ENCODE peak calls at places on chromosome 13, in eight cellular contexts. P is ascending aorta; J is Peyer's patch; M is naive thymus-derived CD4-positive, alpha-beta T cell; D is neural progenitor cell; U is neuronal stem cell; S is tibial nerve; O is cardiac muscle cell. I is an unnamed sample.
A peak's percentile ranks its signal among the peaks of the same experiment; 100 is the strongest.

GRCh38 chr13:27266937-27267336 is 3.7 kb upstream of the RASL11A start:
- DNase-seq in P (no peak), J (no peak), M (no peak), D (no peak), U (no peak), S (no peak), O (peak; percentile 86), I (no peak)

GRCh38 chr13:84439108-84439507 is 556.8 kb upstream of the SLITRK1 start:
- DNase-seq in P (no peak), J (no peak), M (no peak), D (no peak), U (no peak), S (no peak), O (peak; percentile 32), I (no peak)

GRCh38 chr13:41546372-41547252 is 89.3 kb downstream of the RGCC start:
- DNase-seq in P (no peak), J (no peak), M (no peak), D (no peak), U (no peak), S (no peak), O (peak; percentile 36), I (no peak)

GRCh38 chr13:76976488-76976887 is 15.4 kb upstream of the CLN5 start:
- DNase-seq in P (no peak), J (no peak), M (no peak), D (no peak), U (no peak), S (no peak), O (no peak), I (no peak)

GRCh38 chr13:51584731-51585191 is 499 bp downstream of the WDFY2 start:
- DNase-seq in P (no peak), J (peak; percentile 61), M (peak; percentile 77), D (peak; percentile 84), U (peak; percentile 72), S (peak; percentile 32), O (peak; percentile 58), I (peak; percentile 55)

GRCh38 chr13:73939071-73939380 is 195.2 kb downstream of the KLF12 start:
- DNase-seq in P (no peak), J (no peak), M (no peak), D (no peak), U (no peak), S (no peak), O (no peak), I (no peak)

GRCh38 chr13:26821766-26822165 is 61.2 kb upstream of the GPR12 start:
- DNase-seq in P (no peak), J (no peak), M (no peak), D (no peak), U (no peak), S (no peak), O (no peak), I (no peak)

GRCh38 chr13:100957741-100958140 is 283.1 kb upstream of the TMTC4 start:
- DNase-seq in P (no peak), J (no peak), M (no peak), D (no peak), U (no peak), S (no peak), O (no peak), I (no peak)

GRCh38 chr13:96141032-96141431 is 51.1 kb downstream of the HS6ST3 start:
- DNase-seq in P (no peak), J (no peak), M (no peak), D (peak; percentile 67), U (no peak), S (no peak), O (peak; percentile 35), I (no peak)

GRCh38 chr13:47256618-47257017 is 359.8 kb upstream of the HTR2A start:
- DNase-seq in P (no peak), J (no peak), M (no peak), D (no peak), U (no peak), S (no peak), O (peak; percentile 74), I (no peak)

GRCh38 chr13:74084375-74084902 is 49.8 kb downstream of the KLF12 start:
- DNase-seq in P (no peak), J (no peak), M (no peak), D (no peak), U (no peak), S (no peak), O (no peak), I (no peak)

GRCh38 chr13:91166714-91167511 is 180.6 kb upstream of the MIR17HG start:
- DNase-seq in P (no peak), J (no peak), M (no peak), D (no peak), U (no peak), S (no peak), O (no peak), I (no peak)

GRCh38 chr13:20294497-20294896 is 62.4 kb upstream of the GJB6 start:
- DNase-seq in P (no peak), J (no peak), M (no peak), D (peak; percentile 33), U (no peak), S (no peak), O (no peak), I (no peak)

GRCh38 chr13:102231486-102231885 is 170.4 kb downstream of the FGF14 start:
- DNase-seq in P (no peak), J (no peak), M (no peak), D (no peak), U (no peak), S (no peak), O (no peak), I (no peak)

GRCh38 chr13:30124131-30124768 is 183.1 kb downstream of the KATNAL1 start:
- DNase-seq in P (no peak), J (no peak), M (no peak), D (no peak), U (no peak), S (no peak), O (no peak), I (no peak)

GRCh38 chr13:30739646-30740642 is 4.6 kb downstream of the ALOX5AP start:
- DNase-seq in P (no peak), J (peak; percentile 29), M (peak; percentile 31), D (peak; percentile 35), U (no peak), S (no peak), O (peak; percentile 89), I (peak; percentile 49)

GRCh38 chr13:44710576-44710975 is 134.4 kb upstream of the TSC22D1 start:
- DNase-seq in P (no peak), J (no peak), M (no peak), D (no peak), U (no peak), S (no peak), O (peak; percentile 86), I (no peak)

GRCh38 chr13:35474551-35474950 is 1.9 kb downstream of the MAB21L1 start:
- DNase-seq in P (no peak), J (no peak), M (no peak), D (peak; percentile 55), U (no peak), S (no peak), O (no peak), I (no peak)

GRCh38 chr13:82878536-82878935 is 1003.7 kb downstream of the SLITRK1 start:
- DNase-seq in P (no peak), J (no peak), M (no peak), D (no peak), U (no peak), S (no peak), O (peak; percentile 1), I (no peak)

GRCh38 chr13:110102053-110102452 is 204.9 kb downstream of the COL4A1 start:
- DNase-seq in P (no peak), J (no peak), M (no peak), D (no peak), U (no peak), S (no peak), O (no peak), I (no peak)

GRCh38 chr13:110092869-110093268 is 214.1 kb downstream of the COL4A1 start:
- DNase-seq in P (no peak), J (no peak), M (no peak), D (no peak), U (no peak), S (no peak), O (peak; percentile 59), I (no peak)

GRCh38 chr13:110099922-110100321 is 207.0 kb downstream of the COL4A1 start:
- DNase-seq in P (no peak), J (no peak), M (no peak), D (no peak), U (no peak), S (no peak), O (no peak), I (no peak)

GRCh38 chr13:110097013-110097412 is 209.9 kb downstream of the COL4A1 start:
- DNase-seq in P (no peak), J (no peak), M (no peak), D (no peak), U (no peak), S (no peak), O (no peak), I (no peak)
- H3K9me3 ChIP-seq in P (peaks cover 4% of the 10 kb centered on the region), J (peaks cover under 1% of the 10 kb centered on the region), M (no peaks in the 10 kb centered on the region), D (peaks cover 3% of the 10 kb centered on the region), U (peaks cover 3% of the 10 kb centered on the region), S (no peaks in the 10 kb centered on the region), O (no peaks in the 10 kb centered on the region), I (peaks cover 3% of the 10 kb centered on the region)

DNA sequence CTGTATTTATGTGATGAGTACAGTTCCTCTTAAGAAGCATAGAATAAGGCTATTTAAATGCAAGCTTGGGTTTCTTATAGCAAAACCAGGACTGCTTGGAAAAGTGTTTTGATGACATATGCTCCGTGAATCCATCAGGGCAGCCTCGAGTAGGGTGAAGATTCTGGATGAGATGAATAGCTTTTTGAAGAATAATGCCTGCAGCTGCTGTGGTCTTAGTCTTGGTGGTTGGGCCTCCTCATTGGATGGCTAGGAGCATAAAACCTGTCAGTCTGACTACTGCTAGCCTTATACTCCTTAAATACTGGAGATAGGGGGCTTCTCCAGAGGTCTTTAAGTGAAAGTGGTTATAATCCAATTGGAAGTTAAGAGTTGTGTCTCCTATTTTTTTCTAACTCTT is 704.3 kb downstream of the FGF9 start:
- DNase-seq in P (no peak), J (no peak), M (no peak), D (no peak), U (no peak), S (no peak), O (no peak), I (no peak)
- H3K9me3 ChIP-seq in P (peaks cover 3% of the 10 kb centered on the region), J (no peaks in the 10 kb centered on the region), M (no peaks in the 10 kb centered on the region), D (peaks cover 21% of the 10 kb centered on the region), U (peaks cover 5% of the 10 kb centered on the region), S (no peaks in the 10 kb centered on the region), O (no peaks in the 10 kb centered on the region), I (no peaks in the 10 kb centered on the region)

DNA sequence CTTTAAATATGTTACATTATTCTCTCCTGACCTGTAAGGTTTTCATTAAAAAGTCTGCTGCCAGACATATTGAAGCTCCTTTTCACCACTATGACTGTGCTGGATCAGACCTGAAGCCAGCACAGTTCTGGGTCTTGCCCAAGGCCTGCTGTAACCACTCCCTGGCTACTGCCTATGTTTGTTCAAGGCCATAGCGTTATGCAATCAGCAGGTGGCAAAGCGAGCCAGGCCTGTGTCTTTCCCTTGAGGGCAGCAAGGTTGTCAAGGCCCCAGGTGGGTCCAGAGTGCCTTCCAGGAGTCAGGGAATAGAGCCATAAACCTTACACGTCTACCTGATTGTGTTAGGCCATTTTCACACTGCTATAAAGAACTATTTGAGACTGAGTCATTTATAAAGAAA is 496.8 kb upstream of the PCDH9 start:
- DNase-seq in P (no peak), J (no peak), M (no peak), D (no peak), U (no peak), S (no peak), O (no peak), I (no peak)
- H3K9me3 ChIP-seq in P (peaks cover 7% of the 10 kb centered on the region), J (no peaks in the 10 kb centered on the region), M (no peaks in the 10 kb centered on the region), D (peaks cover 9% of the 10 kb centered on the region), U (no peaks in the 10 kb centered on the region), S (no peaks in the 10 kb centered on the region), O (no peaks in the 10 kb centered on the region), I (no peaks in the 10 kb centered on the region)

GRCh38 chr13:56182598-56182997 is 958.1 kb upstream of the PRR20A start:
- DNase-seq in P (no peak), J (no peak), M (no peak), D (no peak), U (no peak), S (no peak), O (no peak), I (no peak)
- H3K9me3 ChIP-seq in P (no peaks in the 10 kb centered on the region), J (no peaks in the 10 kb centered on the region), M (no peaks in the 10 kb centered on the region), D (no peaks in the 10 kb centered on the region), U (peaks cover 2% of the 10 kb centered on the region), S (no peaks in the 10 kb centered on the region), O (no peaks in the 10 kb centered on the region), I (no peaks in the 10 kb centered on the region)

I was measured in T-helper 17 cell.